ENCODE peak calls at places on chromosomes 12 and 14, in seven cellular contexts. N is heart left ventricle, L is GM12865, C is type B pancreatic cell, R is astrocyte, I is HCT116, P is lower leg skin. K is an unnamed sample.

GRCh38 chr12:110109037-110109836 is 14.9 kb upstream of the IFT81 start:
- DNase-seq in N (peak), L (no peak), C (no peak), R (peak), I (no peak), P (peak), K (peak)

GRCh38 chr12:103495158-103495782 is 498 bp downstream of the C12orf42 start:
- DNase-seq in N (no peak), L (peak), C (peak), R (no peak), I (no peak), P (no peak), K (no peak)

GRCh38 chr14:85762523-85762922 is 232.6 kb downstream of the FLRT2 start:
- DNase-seq in N (no peak), L (no peak), C (no peak), R (no peak), I (no peak), P (no peak), K (no peak)

GRCh38 chr14:60722163-60722835 is 1.9 kb downstream of the SIX4 start:
- DNase-seq in N (no peak), L (peak), C (peak), R (peak), I (no peak), P (no peak), K (peak)

GRCh38 chr14:64654072-64654899 is 49.9 kb upstream of the PLEKHG3 start:
- DNase-seq in N (no peak), L (peak), C (no peak), R (peak), I (no peak), P (no peak), K (peak)

GRCh38 chr12:29350080-29350479 is 30.9 kb downstream of the ERGIC2 start:
- DNase-seq in N (no peak), L (no peak), C (no peak), R (peak), I (no peak), P (no peak), K (peak)

GRCh38 chr14:63535918-63536317 is 7.3 kb downstream of the PPP2R5E start:
- DNase-seq in N (no peak), L (no peak), C (no peak), R (no peak), I (no peak), P (no peak), K (no peak)

GRCh38 chr14:77710364-77710763 is 2.5 kb downstream of the SLIRP start:
- DNase-seq in N (no peak), L (no peak), C (no peak), R (no peak), I (no peak), P (no peak), K (no peak)

GRCh38 chr12:5650804-5651461 is 219.0 kb downstream of the NTF3 start:
- DNase-seq in N (no peak), L (no peak), C (no peak), R (no peak), I (no peak), P (no peak), K (no peak)

GRCh38 chr12:96120359-96121100 is 73.6 kb upstream of the ELK3 start:
- DNase-seq in N (no peak), L (peak), C (no peak), R (no peak), I (no peak), P (no peak), K (no peak)

GRCh38 chr12:11648514-11649412 is 711 bp upstream of the ETV6 start:
- DNase-seq in N (peak), L (peak), C (peak), R (peak), I (peak), P (peak), K (peak)
- TF ChIP-seq CTCF in N (peak), L (no peak), C (no peak), R (no peak), I (no peak), P (no peak), K (peak)

GRCh38 chr12:62934799-62935674 is at the start of gene PPM1H:
- DNase-seq in N (peak), L (peak), C (peak), R (peak), I (peak), P (peak), K (peak)
- TF ChIP-seq CTCF in N (peak), L (peak), C (peak), R (peak), I (peak), P (no peak), K (peak)

GRCh38 chr14:105947599-105947998 is 421.2 kb downstream of the TMEM121 start:
- DNase-seq in N (no peak), L (no peak), C (no peak), R (no peak), I (no peak), P (no peak), K (no peak)

GRCh38 chr14:105943973-105944602 is 417.7 kb downstream of the TMEM121 start:
- DNase-seq in N (no peak), L (no peak), C (no peak), R (no peak), I (no peak), P (no peak), K (no peak)

GRCh38 chr14:105941226-105942166 is 415.1 kb downstream of the TMEM121 start:
- DNase-seq in N (no peak), L (no peak), C (no peak), R (no peak), I (no peak), P (no peak), K (no peak)

GRCh38 chr14:105944632-105945610 is 418.5 kb downstream of the TMEM121 start:
- DNase-seq in N (peak), L (peak), C (no peak), R (no peak), I (peak), P (peak), K (no peak)

DNA sequence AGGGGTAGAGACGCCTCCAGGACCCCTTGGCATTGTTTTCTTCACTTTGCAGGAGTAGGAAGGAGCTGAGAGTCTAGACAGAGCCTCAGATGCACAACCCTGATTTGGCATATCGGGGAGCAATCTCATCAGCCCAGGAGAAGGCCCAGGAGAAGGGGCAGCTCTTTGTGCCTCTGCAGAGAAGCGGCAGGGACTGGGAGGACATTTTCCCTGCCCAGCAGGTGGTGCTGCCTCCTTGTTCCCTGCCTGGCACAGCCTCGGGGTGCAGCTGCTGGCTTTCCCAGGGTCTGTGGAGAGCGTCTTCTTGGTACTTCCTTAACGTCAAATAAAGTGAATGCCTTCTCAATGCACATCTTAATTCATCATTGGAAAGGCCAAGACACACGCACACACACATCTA is 419.5 kb downstream of the TMEM121 start:
- DNase-seq in N (no peak), L (peak), C (no peak), R (no peak), I (no peak), P (no peak), K (no peak)
- TF ChIP-seq CTCF in N (no peak), L (peak), C (no peak), R (no peak), I (peak), P (no peak), K (peak)

GRCh38 chr12:33429468-33429867 is 10.2 kb downstream of the SYT10 start:
- DNase-seq in N (no peak), L (no peak), C (no peak), R (no peak), I (no peak), P (no peak), K (no peak)

GRCh38 chr12:33423706-33424105 is 15.9 kb downstream of the SYT10 start:
- DNase-seq in N (no peak), L (no peak), C (no peak), R (no peak), I (no peak), P (no peak), K (no peak)

GRCh38 chr12:33431648-33432047 is 8.0 kb downstream of the SYT10 start:
- DNase-seq in N (no peak), L (no peak), C (no peak), R (no peak), I (no peak), P (no peak), K (no peak)

GRCh38 chr12:33432992-33433391 is 6.6 kb downstream of the SYT10 start:
- DNase-seq in N (no peak), L (no peak), C (no peak), R (no peak), I (no peak), P (no peak), K (no peak)

GRCh38 chr12:33427071-33427470 is 12.5 kb downstream of the SYT10 start:
- DNase-seq in N (no peak), L (peak), C (no peak), R (no peak), I (no peak), P (no peak), K (no peak)
- TF ChIP-seq CTCF in N (no peak), L (peak), C (peak), R (no peak), I (no peak), P (no peak), K (no peak)

GRCh38 chr12:124852329-124852831 is 11.3 kb downstream of the SCARB1 start:
- DNase-seq in N (no peak), L (no peak), C (no peak), R (no peak), I (no peak), P (peak), K (no peak)
- TF ChIP-seq CTCF in N (no peak), L (no peak), C (no peak), R (no peak), I (no peak), P (no peak), K (no peak)

DNA sequence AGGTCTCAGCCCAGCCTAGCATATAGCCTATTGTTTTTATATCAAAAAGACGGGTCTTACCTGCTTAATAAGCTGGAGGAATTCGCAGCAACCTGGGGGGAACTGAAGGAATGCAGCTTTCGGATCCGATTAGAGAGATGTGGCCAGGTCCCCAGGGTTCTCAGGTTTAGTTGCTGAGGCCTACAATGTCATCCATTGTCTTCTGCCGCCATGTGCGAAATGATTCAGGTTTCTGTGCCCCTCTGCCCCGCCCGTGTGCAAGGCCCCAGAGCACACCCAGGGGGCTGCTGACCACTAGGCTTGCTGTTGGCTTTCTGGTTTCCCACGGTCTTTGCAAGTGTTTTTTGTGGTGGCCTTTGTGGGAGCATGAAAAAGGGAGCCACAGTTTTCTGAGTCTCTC is 154.5 kb upstream of the TBX3 start:
- DNase-seq in N (no peak), L (no peak), C (no peak), R (no peak), I (no peak), P (no peak), K (no peak)
- TF ChIP-seq CTCF in N (no peak), L (no peak), C (no peak), R (no peak), I (no peak), P (no peak), K (no peak)

GRCh38 chr12:112525426-112525809 is 106.7 kb downstream of the PTPN11 start:
- DNase-seq in N (no peak), L (no peak), C (no peak), R (no peak), I (no peak), P (no peak), K (no peak)

GRCh38 chr12:112527082-112527481 is 108.3 kb downstream of the PTPN11 start:
- DNase-seq in N (no peak), L (no peak), C (no peak), R (no peak), I (no peak), P (no peak), K (no peak)

GRCh38 chr12:112523856-112524255 is 105.1 kb downstream of the PTPN11 start:
- DNase-seq in N (no peak), L (no peak), C (no peak), R (no peak), I (no peak), P (no peak), K (no peak)

GRCh38 chr12:112524269-112524668 is 105.5 kb downstream of the PTPN11 start:
- DNase-seq in N (no peak), L (no peak), C (no peak), R (no peak), I (no peak), P (no peak), K (no peak)

GRCh38 chr12:112524676-112525425 is 106.1 kb downstream of the PTPN11 start:
- DNase-seq in N (no peak), L (no peak), C (no peak), R (peak), I (no peak), P (no peak), K (peak)
- TF ChIP-seq CTCF in N (no peak), L (no peak), C (peak), R (peak), I (peak), P (no peak), K (peak)

GRCh38 chr12:132391326-132392041 is 62.1 kb upstream of the GALNT9 start:
- DNase-seq in N (no peak), L (no peak), C (no peak), R (no peak), I (no peak), P (no peak), K (no peak)

GRCh38 chr12:132393991-132394949 is 64.9 kb upstream of the GALNT9 start:
- DNase-seq in N (no peak), L (no peak), C (no peak), R (no peak), I (no peak), P (no peak), K (no peak)

GRCh38 chr12:132390287-132391076 is 61.1 kb upstream of the GALNT9 start:
- DNase-seq in N (no peak), L (no peak), C (no peak), R (no peak), I (no peak), P (no peak), K (no peak)

GRCh38 chr12:132393245-132393795 is 63.9 kb upstream of the GALNT9 start:
- DNase-seq in N (no peak), L (no peak), C (no peak), R (no peak), I (peak), P (no peak), K (no peak)

DNA sequence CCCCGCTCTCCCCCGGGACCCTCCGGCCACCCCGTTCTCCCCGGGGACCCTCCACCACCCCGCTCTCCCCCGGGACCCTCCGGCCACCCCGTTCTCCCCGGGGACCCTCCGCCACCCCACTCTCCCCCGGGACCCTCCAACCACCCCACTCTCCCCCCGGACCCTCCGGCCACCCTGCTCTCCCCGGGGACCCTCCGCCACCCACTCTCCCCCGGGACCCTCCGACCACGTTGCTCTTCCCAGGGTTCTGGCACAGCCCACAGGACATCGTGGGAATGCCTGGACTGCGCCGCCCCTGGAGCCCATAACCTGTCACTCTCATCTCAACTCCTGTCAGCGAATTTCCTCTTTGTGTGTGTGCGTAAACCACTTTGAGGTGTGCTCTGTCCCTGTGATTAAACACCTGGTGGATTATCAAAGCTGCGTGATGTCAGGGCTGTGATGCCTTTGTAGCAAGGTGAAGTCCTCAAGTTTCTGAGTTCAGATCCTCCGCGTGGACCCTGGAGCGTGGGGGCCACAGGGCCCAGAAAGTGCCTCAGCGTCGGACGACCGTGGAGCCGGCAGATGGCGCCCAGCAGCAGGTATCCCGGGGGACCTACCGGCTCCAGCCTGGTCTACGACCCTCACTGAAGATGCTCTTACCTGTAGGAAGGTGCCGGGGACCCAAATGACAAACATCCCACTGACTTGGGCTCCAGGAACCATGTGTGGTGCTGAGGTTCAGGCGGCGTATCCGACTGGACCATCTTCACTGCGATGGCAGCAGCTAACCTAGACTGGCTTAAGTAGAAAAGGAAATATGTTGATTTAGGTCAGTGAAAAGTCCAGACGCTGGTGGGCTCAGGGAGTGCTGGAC is 63.2 kb upstream of the GALNT9 start:
- DNase-seq in N (no peak), L (no peak), C (no peak), R (no peak), I (no peak), P (no peak), K (no peak)
- TF ChIP-seq CTCF in N (no peak), L (no peak), C (no peak), R (no peak), I (no peak), P (no peak), K (no peak)

DNA sequence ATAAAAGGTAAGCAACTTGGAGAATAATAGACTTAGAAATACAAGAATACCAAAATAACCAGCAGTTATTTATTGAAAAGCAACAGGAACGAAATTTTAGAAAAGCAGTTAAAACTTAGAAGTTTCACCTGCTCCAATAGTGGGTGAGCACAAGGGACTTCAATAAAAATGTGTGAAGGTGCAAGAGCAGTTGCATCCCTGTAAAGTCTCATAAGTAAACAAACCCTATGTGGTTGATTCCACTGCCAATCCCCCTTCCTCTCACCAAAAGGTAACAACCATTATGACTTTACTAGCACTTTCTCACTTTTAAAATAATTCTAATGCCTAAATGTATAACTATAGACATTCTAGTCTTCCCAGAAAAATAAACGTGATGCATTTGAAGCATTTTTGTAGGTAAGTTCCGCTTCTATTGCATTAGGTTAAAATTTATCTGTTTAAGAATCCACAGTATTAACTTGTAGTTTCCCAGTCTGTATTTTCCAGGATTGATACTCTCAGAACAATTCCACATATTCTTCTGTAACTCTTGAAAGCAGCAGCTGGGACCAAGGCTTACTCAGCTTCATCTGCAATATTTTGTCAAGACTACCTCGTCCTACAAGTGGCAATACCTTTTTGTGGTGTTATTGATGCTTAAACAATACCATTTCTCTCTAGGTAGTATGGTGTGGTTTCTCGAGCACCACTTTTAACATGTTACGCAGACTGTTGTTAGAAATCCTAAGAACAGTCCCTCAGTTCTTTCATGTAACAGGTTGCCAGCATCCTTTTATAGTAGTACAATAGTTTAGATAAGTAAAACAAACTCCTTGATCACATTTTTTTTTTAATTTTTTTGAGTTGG is 32.1 kb downstream of the HNRNPC start:
- DNase-seq in N (no peak), L (no peak), C (no peak), R (no peak), I (no peak), P (no peak), K (no peak)
- TF ChIP-seq CTCF in N (no peak), L (no peak), C (no peak), R (no peak), I (no peak), P (no peak), K (no peak)